ENCODE peak calls at places on chromosomes 11 and 22, in nine cellular contexts. Q, A, E, Y, R, U, C, J and P are unnamed samples.
A peak's percentile ranks its signal among the peaks of the same experiment; 100 is the strongest.

GRCh38 chr22:41401781-41402648 is 20.3 kb downstream of the TEF start:
- DNase-seq in Q (peak; percentile 44), A (peak; percentile 79), E (peak; percentile 72), Y (peak; percentile 36), R (peak; percentile 83), U (peak; percentile 94), C (no peak), J (peak; percentile 35), P (peak; percentile 74)

GRCh38 chr22:42831712-42832111 is 25.4 kb downstream of the ARFGAP3 start:
- DNase-seq in Q (no peak), A (no peak), E (no peak), Y (no peak), R (no peak), U (no peak), C (no peak), J (no peak), P (no peak)

GRCh38 chr11:84193706-84194105 is 907.5 kb upstream of the CCDC90B start:
- DNase-seq in Q (no peak), A (no peak), E (no peak), Y (no peak), R (no peak), U (no peak), C (no peak), J (no peak), P (no peak)

GRCh38 chr22:46241397-46242007 is 8.6 kb downstream of the CDPF1 start:
- DNase-seq in Q (no peak), A (no peak), E (no peak), Y (no peak), R (no peak), U (peak; percentile 4), C (no peak), J (no peak), P (no peak)

GRCh38 chr11:31817054-31817620 is 6.0 kb upstream of the PAX6 start:
- DNase-seq in Q (no peak), A (no peak), E (no peak), Y (no peak), R (no peak), U (no peak), C (no peak), J (peak; percentile 35), P (no peak)

GRCh38 chr11:126345759-126346585 is 9.5 kb upstream of the ST3GAL4 start:
- DNase-seq in Q (no peak), A (peak; percentile 75), E (peak; percentile 87), Y (no peak), R (peak; percentile 37), U (peak; percentile 77), C (no peak), J (peak; percentile 82), P (no peak)

GRCh38 chr22:42171417-42171816 is 40.8 kb upstream of the CYP2D6 start:
- DNase-seq in Q (no peak), A (no peak), E (no peak), Y (no peak), R (no peak), U (no peak), C (no peak), J (no peak), P (no peak)

GRCh38 chr11:128487978-128488377 is 99.4 kb downstream of the ETS1 start:
- DNase-seq in Q (no peak), A (no peak), E (no peak), Y (peak; percentile 83), R (no peak), U (no peak), C (no peak), J (no peak), P (no peak)

GRCh38 chr11:130439160-130439519 is 9.3 kb upstream of the ADAMTS15 start:
- DNase-seq in Q (no peak), A (no peak), E (no peak), Y (no peak), R (no peak), U (no peak), C (no peak), J (no peak), P (no peak)

GRCh38 chr22:37492428-37493344 is 6.5 kb upstream of the MFNG start:
- DNase-seq in Q (peak; percentile 27), A (peak; percentile 59), E (no peak), Y (peak; percentile 51), R (peak; percentile 63), U (no peak), C (peak; percentile 39), J (peak; percentile 48), P (no peak)

GRCh38 chr11:105790021-105790420 is 180.1 kb downstream of the GRIA4 start:
- DNase-seq in Q (no peak), A (no peak), E (no peak), Y (no peak), R (no peak), U (no peak), C (no peak), J (no peak), P (no peak)

GRCh38 chr11:92225563-92226308 is 1.1 kb downstream of the FAT3 start:
- DNase-seq in Q (no peak), A (no peak), E (peak; percentile 15), Y (peak; percentile 50), R (peak; percentile 17), U (peak; percentile 73), C (no peak), J (no peak), P (no peak)

GRCh38 chr11:71248251-71248570 is 4.2 kb downstream of the SHANK2 start:
- DNase-seq in Q (no peak), A (no peak), E (no peak), Y (no peak), R (no peak), U (no peak), C (no peak), J (no peak), P (no peak)

GRCh38 chr11:71251761-71252433 is 480 bp downstream of the SHANK2 start:
- DNase-seq in Q (no peak), A (no peak), E (no peak), Y (peak; percentile 73), R (peak; percentile 55), U (no peak), C (no peak), J (no peak), P (peak; percentile 53)

GRCh38 chr22:43466710-43467109 is 54.9 kb downstream of the MPPED1 start:
- DNase-seq in Q (no peak), A (no peak), E (no peak), Y (no peak), R (no peak), U (no peak), C (no peak), J (no peak), P (no peak)

GRCh38 chr22:41217553-41218157 is 12.5 kb downstream of the L3MBTL2 start:
- DNase-seq in Q (peak; percentile 72), A (peak; percentile 92), E (peak; percentile 84), Y (no peak), R (peak; percentile 44), U (no peak), C (no peak), J (peak; percentile 68), P (peak; percentile 74)

GRCh38 chr11:9852465-9852864 is 188.6 kb downstream of the SWAP70 start:
- DNase-seq in Q (no peak), A (no peak), E (no peak), Y (no peak), R (no peak), U (no peak), C (no peak), J (peak; percentile 56), P (no peak)

GRCh38 chr11:75966546-75967287 is 151.7 kb downstream of the UVRAG start:
- DNase-seq in Q (no peak), A (peak; percentile 84), E (no peak), Y (no peak), R (no peak), U (no peak), C (no peak), J (peak; percentile 71), P (no peak)

GRCh38 chr11:15006139-15006759 is 34.1 kb upstream of the CALCA start:
- DNase-seq in Q (no peak), A (peak; percentile 46), E (no peak), Y (peak; percentile 13), R (no peak), U (no peak), C (no peak), J (peak; percentile 34), P (no peak)

GRCh38 chr11:119236891-119237290 is 30.8 kb downstream of the CBL start:
- DNase-seq in Q (no peak), A (peak; percentile 84), E (no peak), Y (no peak), R (no peak), U (no peak), C (no peak), J (peak; percentile 60), P (no peak)
- H3K4me1 ChIP-seq in Q (no peaks in the 10 kb centered on the region), A (peaks cover 5% of the 10 kb centered on the region), E (no peaks in the 10 kb centered on the region), Y (no peaks in the 10 kb centered on the region), R (no peaks in the 10 kb centered on the region), U (no peaks in the 10 kb centered on the region), C (peaks cover 24% of the 10 kb centered on the region), J (peaks cover 7% of the 10 kb centered on the region), P (no peaks in the 10 kb centered on the region)

GRCh38 chr11:63920870-63921417 is 4.0 kb upstream of the RCOR2 start:
- DNase-seq in Q (no peak), A (no peak), E (no peak), Y (peak; percentile 70), R (peak; percentile 44), U (no peak), C (no peak), J (no peak), P (no peak)
- TF ChIP-seq CTCF in Q (peak; percentile 21), A (peak; percentile 42), E (no peak), Y (peak; percentile 62), R (peak; percentile 12), U (no peak), C (peak; percentile 27), J (peak; percentile 34), P (peak; percentile 18)

GRCh38 chr11:4049006-4049405 is 45.6 kb upstream of the RRM1 start:
- DNase-seq in Q (no peak), A (peak; percentile 11), E (no peak), Y (no peak), R (no peak), U (no peak), C (no peak), J (no peak), P (no peak)

GRCh38 chr11:4041731-4042391 is 52.7 kb upstream of the RRM1 start:
- DNase-seq in Q (no peak), A (peak; percentile 31), E (no peak), Y (no peak), R (no peak), U (no peak), C (no peak), J (peak; percentile 68), P (no peak)

GRCh38 chr11:4048340-4048739 is 46.3 kb upstream of the RRM1 start:
- DNase-seq in Q (no peak), A (peak; percentile 73), E (no peak), Y (no peak), R (no peak), U (no peak), C (no peak), J (peak; percentile 61), P (no peak)

GRCh38 chr11:4040461-4040860 is 54.1 kb upstream of the RRM1 start:
- DNase-seq in Q (no peak), A (no peak), E (no peak), Y (no peak), R (no peak), U (no peak), C (no peak), J (no peak), P (no peak)

GRCh38 chr11:4044971-4045646 is 49.5 kb upstream of the RRM1 start:
- DNase-seq in Q (no peak), A (no peak), E (no peak), Y (no peak), R (no peak), U (no peak), C (no peak), J (no peak), P (no peak)
- H3K27ac ChIP-seq in Q (no peak overlapping the region), A (no peak overlapping the region), E (no peak overlapping the region), Y (peak overlapping the region; percentile 28), R (no peak overlapping the region), U (no peak overlapping the region), C (no peak overlapping the region), J (no peak overlapping the region), P (no peak overlapping the region)

GRCh38 chr11:118207079-118207478 is 17.7 kb downstream of the JAML start:
- DNase-seq in Q (no peak), A (no peak), E (no peak), Y (no peak), R (no peak), U (no peak), C (no peak), J (no peak), P (no peak)
- H3K4me1 ChIP-seq in Q (no peaks in the 10 kb centered on the region), A (no peaks in the 10 kb centered on the region), E (no peaks in the 10 kb centered on the region), Y (no peaks in the 10 kb centered on the region), R (peaks cover 16% of the 10 kb centered on the region), U (no peaks in the 10 kb centered on the region), C (peaks cover 55% of the 10 kb centered on the region), J (no peaks in the 10 kb centered on the region), P (no peaks in the 10 kb centered on the region)